ENCODE peak calls at places on chromosomes 5 and 9, in four cellular contexts. P, M, E and C are unnamed samples.

GRCh38 chr5:76403963-76404693 is 1.0 kb downstream of the IQGAP2 start:
- DNase-seq in P (peak), M (peak), E (peak), C (peak)

GRCh38 chr9:105050296-105050695 is 122.3 kb upstream of the ABCA1 start:
- DNase-seq in P (no peak), M (no peak), E (no peak), C (no peak)

GRCh38 chr9:114047717-114048116 is 30.4 kb downstream of the AMBP start:
- DNase-seq in P (no peak), M (peak), E (peak), C (no peak)

GRCh38 chr5:68818870-68819269 is 274.9 kb upstream of the SLC30A5 start:
- DNase-seq in P (no peak), M (no peak), E (no peak), C (no peak)

GRCh38 chr5:142280066-142281011 is 44.5 kb downstream of the SPRY4 start:
- DNase-seq in P (peak), M (no peak), E (peak), C (no peak)

GRCh38 chr9:100083448-100084144 is 15.2 kb downstream of the ERP44 start:
- DNase-seq in P (no peak), M (no peak), E (no peak), C (no peak)

GRCh38 chr5:15992918-15993317 is 186.7 kb downstream of the MARCHF11 start:
- DNase-seq in P (no peak), M (peak), E (no peak), C (no peak)

GRCh38 chr5:167587768-167588167 is 703.7 kb upstream of the WWC1 start:
- DNase-seq in P (no peak), M (peak), E (peak), C (no peak)

GRCh38 chr9:134198771-134199170 is 34.4 kb upstream of the RNU6ATAC start:
- DNase-seq in P (no peak), M (no peak), E (no peak), C (no peak)

GRCh38 chr5:151619812-151620462 is 28.8 kb upstream of the FAT2 start:
- DNase-seq in P (no peak), M (no peak), E (no peak), C (no peak)

GRCh38 chr9:110606179-110606578 is 26.6 kb upstream of the SVEP1 start:
- DNase-seq in P (no peak), M (no peak), E (no peak), C (no peak)

GRCh38 chr5:91301459-91301858 is 81.7 kb downstream of the ARRDC3 start:
- DNase-seq in P (no peak), M (peak), E (no peak), C (no peak)

GRCh38 chr9:28832168-28832567 is 1258.9 kb upstream of the C9orf72 start:
- DNase-seq in P (no peak), M (no peak), E (no peak), C (no peak)

GRCh38 chr9:83041771-83042170 is 21.2 kb downstream of the RASEF start:
- DNase-seq in P (no peak), M (peak), E (no peak), C (no peak)

GRCh38 chr5:103475629-103476240 is 86.9 kb downstream of the NUDT12 start:
- DNase-seq in P (peak), M (peak), E (peak), C (no peak)

GRCh38 chr5:111127453-111128195 is 35.5 kb downstream of the WDR36 start:
- DNase-seq in P (no peak), M (no peak), E (no peak), C (no peak)

GRCh38 chr5:125463441-125464092 is 717.1 kb upstream of the ZNF608 start:
- DNase-seq in P (no peak), M (no peak), E (no peak), C (no peak)

GRCh38 chr9:134623408-134624066 is 18.1 kb upstream of the COL5A1 start:
- DNase-seq in P (no peak), M (no peak), E (no peak), C (no peak)

GRCh38 chr9:128716581-128717254 is 7.2 kb downstream of the ZDHHC12 start:
- DNase-seq in P (no peak), M (no peak), E (no peak), C (no peak)

GRCh38 chr5:5615569-5615968 is 193.1 kb downstream of the ICE1 start:
- DNase-seq in P (no peak), M (no peak), E (no peak), C (no peak)

GRCh38 chr9:73529666-73530065 is 378.0 kb downstream of the ANXA1 start:
- DNase-seq in P (no peak), M (no peak), E (no peak), C (no peak)

GRCh38 chr9:73525350-73525749 is 373.7 kb downstream of the ANXA1 start:
- DNase-seq in P (no peak), M (no peak), E (no peak), C (no peak)

GRCh38 chr9:73528922-73529321 is 377.3 kb downstream of the ANXA1 start:
- DNase-seq in P (no peak), M (no peak), E (no peak), C (no peak)

GRCh38 chr9:73523391-73523790 is 371.7 kb downstream of the ANXA1 start:
- DNase-seq in P (no peak), M (no peak), E (no peak), C (no peak)

DNA sequence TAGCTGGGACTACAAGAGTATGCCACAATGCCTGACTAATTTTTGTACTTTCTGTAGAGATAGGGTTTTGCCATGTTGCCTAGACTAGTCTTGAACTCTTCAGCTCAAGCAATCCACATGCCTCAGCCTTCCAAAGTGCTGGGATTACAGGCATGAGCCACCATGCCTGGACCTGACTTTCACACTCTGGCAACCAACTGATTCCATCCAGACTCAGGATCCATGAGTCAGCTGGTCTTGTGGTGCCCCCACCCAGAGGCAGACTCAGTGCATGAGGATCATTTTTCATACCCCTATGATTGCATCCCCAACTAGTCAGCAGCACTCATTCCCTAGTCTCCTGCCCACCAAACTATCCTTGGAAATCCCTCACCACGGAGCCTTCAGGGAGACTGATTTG is 375.9 kb downstream of the ANXA1 start:
- DNase-seq in P (no peak), M (no peak), E (no peak), C (no peak)
- TF ChIP-seq POLR2AphosphoS2 in P (no peak), M (no peak), E (no peak), C (no peak)

DNA sequence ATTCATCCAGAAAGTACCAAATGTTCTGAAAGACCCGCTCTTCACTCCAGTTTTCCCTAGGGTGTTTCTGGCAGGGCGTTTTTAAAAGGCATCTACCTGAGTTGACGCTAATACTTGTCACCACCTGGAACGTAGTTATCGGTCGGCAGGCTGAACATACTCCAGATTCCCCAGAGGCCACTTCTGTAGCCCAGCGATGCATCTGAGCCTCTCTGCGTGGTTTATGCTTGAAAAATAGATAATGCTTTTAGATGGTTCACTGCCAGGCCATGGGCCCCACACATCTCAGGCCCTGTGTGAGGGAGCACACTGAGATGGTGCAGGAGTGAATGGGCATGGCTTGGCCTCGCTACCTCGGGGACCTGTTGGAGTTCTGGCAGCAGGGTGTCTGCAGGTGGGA is 33.0 kb upstream of the NCS1 start:
- DNase-seq in P (no peak), M (no peak), E (no peak), C (no peak)
- TF ChIP-seq POLR2AphosphoS2 in P (no peak), M (no peak), E (no peak), C (no peak)

GRCh38 chr5:99088309-99088708 is 159.5 kb upstream of the CHD1 start:
- DNase-seq in P (no peak), M (no peak), E (peak), C (no peak)
- TF ChIP-seq POLR2AphosphoS2 in P (no peak), M (no peak), E (no peak), C (no peak)

DNA sequence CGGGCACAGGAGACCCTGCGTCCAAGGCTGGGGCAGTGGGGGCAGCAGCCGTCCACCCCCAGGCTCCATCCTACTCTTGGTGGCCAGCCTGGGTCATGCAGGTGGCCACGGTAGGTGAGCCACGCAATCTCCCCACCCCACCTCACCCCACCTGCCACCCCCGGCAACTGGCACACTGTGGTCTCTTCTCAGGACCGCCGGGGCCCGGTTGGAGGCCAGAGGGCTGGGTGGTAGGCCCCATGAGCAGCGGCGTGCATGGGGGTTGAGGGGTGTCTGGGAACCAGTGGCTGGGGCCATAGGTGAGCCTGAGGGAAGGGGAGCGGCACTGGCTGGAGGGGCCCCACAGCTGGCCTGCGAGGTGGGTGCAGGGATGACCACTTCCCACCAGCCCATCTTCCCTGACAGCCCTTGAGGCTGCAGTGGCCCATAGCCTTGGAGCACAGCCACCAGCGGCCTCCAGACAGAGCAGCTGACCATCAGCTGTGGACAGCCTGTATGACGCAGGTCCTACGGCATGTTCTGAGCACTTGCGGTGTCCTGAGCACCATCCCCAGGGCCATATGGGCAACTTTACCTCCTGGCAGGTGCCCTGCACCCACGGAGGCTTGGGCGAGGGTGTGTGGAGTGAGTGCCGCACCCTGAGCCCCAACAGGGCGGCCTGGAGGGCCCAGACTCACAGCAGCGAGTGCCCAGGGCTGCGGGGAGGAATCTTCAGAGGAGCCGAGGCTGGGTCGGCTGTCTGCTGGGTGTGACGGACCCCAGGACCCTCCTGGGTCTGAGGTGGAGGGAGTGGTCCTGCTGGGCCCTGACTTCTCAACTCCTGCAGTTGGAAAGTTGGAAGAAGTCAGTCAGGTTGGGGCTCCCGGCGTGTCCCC is 47.4 kb downstream of the KCNT1 start:
- DNase-seq in P (no peak), M (no peak), E (no peak), C (no peak)
- TF ChIP-seq POLR2AphosphoS2 in P (no peak), M (no peak), E (no peak), C (no peak)

GRCh38 chr5:53616939-53617549 is 56.6 kb downstream of the NDUFS4 start:
- DNase-seq in P (peak), M (no peak), E (no peak), C (no peak)

GRCh38 chr5:53607896-53608295 is 47.5 kb downstream of the NDUFS4 start:
- DNase-seq in P (no peak), M (no peak), E (no peak), C (no peak)

DNA sequence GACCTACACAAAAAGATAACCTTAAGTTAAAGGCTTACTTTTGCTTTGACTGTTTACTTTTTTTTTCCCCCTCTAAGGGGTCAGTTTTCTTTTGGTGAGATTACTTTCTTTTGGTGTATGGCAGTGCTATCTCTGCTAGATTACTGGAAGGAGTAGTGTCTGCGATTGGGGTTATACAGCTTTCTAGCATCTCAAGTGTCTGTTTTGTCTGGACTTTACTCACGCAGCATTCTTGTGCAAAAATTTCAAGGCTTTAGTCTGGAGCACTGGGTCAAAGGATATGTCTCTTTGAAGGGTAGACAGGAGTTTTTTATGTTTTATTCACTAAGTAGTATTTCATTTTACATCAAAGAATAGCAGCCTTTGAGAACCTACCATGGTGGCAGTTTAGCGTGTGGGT is 52.6 kb downstream of the NDUFS4 start:
- DNase-seq in P (no peak), M (no peak), E (no peak), C (no peak)
- TF ChIP-seq POLR2AphosphoS2 in P (no peak), M (no peak), E (no peak), C (no peak)

GRCh38 chr9:121735792-121736130 is 84.3 kb downstream of the DAB2IP start:
- DNase-seq in P (no peak), M (peak), E (no peak), C (no peak)

GRCh38 chr9:121735065-121735791 is 83.8 kb downstream of the DAB2IP start:
- DNase-seq in P (peak), M (peak), E (peak), C (no peak)

GRCh38 chr9:121736964-121737462 is 85.6 kb downstream of the DAB2IP start:
- DNase-seq in P (peak), M (peak), E (peak), C (no peak)

GRCh38 chr9:121737481-121737931 is 86.1 kb downstream of the DAB2IP start:
- DNase-seq in P (no peak), M (no peak), E (no peak), C (no peak)

GRCh38 chr9:121736147-121736721 is 84.8 kb downstream of the DAB2IP start:
- DNase-seq in P (peak), M (peak), E (no peak), C (no peak)
- TF ChIP-seq POLR2AphosphoS2 in P (no peak), M (no peak), E (no peak), C (no peak)

DNA sequence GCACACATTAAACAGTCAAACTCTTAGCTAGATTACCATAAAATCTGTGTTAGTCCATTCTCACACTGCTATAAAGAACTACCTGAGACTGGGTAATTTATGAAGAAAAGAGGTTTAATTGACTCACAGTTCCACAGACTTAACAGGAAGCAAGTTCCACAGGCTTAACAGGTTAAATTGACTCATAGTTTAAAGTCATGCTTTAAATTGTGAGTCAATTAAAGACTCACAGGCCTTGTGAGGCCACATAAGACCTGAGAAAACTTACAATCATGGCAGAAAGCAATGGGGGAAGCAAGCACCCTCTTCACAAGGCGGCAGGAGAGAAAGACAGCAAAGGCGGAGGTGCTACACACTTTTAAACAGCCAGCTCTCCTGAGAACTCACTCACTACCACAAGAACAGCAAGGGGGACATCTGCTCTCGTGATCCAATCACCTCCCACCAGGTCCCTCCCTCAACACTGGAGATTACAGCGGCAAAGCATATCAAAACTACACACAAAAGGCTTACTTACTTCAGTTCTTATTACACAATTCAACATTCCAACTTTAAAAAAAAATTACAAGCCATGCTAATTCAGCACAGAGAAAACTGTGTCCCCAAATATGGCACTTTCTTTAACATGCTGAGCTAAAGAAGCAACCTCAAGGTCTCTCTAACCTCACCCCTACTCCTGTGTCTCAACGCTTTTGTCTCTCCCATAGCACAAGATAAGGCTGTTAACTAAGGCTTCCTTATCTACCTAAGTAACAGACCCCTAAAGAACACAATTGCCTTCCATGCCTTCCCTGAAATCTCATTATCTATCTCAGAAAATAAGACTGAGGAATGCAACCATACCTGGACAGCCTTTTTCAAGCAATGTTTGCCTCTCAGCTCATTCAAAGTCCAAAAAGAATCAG is 805.1 kb downstream of the NR2F1-AS1 start:
- DNase-seq in P (no peak), M (no peak), E (no peak), C (no peak)
- TF ChIP-seq POLR2AphosphoS2 in P (no peak), M (no peak), E (no peak), C (no peak)

GRCh38 chr9:115289757-115290208 is 171.8 kb upstream of the TNC start:
- DNase-seq in P (no peak), M (no peak), E (no peak), C (no peak)

GRCh38 chr9:115295749-115296148 is 177.8 kb upstream of the TNC start:
- DNase-seq in P (no peak), M (no peak), E (no peak), C (no peak)

GRCh38 chr9:115292584-115293271 is 174.8 kb upstream of the TNC start:
- DNase-seq in P (no peak), M (no peak), E (no peak), C (no peak)

GRCh38 chr9:115296831-115297565 is 179.0 kb upstream of the TNC start:
- DNase-seq in P (no peak), M (no peak), E (no peak), C (no peak)

GRCh38 chr9:115291841-115292240 is 173.9 kb upstream of the TNC start:
- DNase-seq in P (no peak), M (no peak), E (no peak), C (no peak)
- TF ChIP-seq POLR2AphosphoS2 in P (no peak), M (no peak), E (no peak), C (no peak)

GRCh38 chr9:94907246-94907936 is 180.9 kb downstream of the AOPEP start:
- DNase-seq in P (no peak), M (peak), E (no peak), C (no peak)

GRCh38 chr9:94905606-94906005 is 179.1 kb downstream of the AOPEP start:
- DNase-seq in P (no peak), M (peak), E (no peak), C (no peak)

GRCh38 chr9:94904806-94905205 is 178.3 kb downstream of the AOPEP start:
- DNase-seq in P (no peak), M (no peak), E (peak), C (no peak)

GRCh38 chr9:94906713-94907112 is 180.2 kb downstream of the AOPEP start:
- DNase-seq in P (no peak), M (no peak), E (peak), C (no peak)

GRCh38 chr9:94906181-94906580 is 179.7 kb downstream of the AOPEP start:
- DNase-seq in P (no peak), M (no peak), E (no peak), C (no peak)
- TF ChIP-seq POLR2AphosphoS2 in P (no peak), M (no peak), E (no peak), C (no peak)